ENCODE peak calls at places on chromosomes 4 and X, in five cellular contexts. Y is H1, M is IMR-90, N is body of pancreas, T is heart left ventricle. K is an unnamed sample.

GRCh38 chr4:108683479-108683878 is 33.1 kb downstream of the OSTC start:
- DNase-seq in Y (no peak), M (peak; percentile 41), N (peak; percentile 7), T (no peak), K (no peak)

GRCh38 chr4:141524116-141524515 is 112.3 kb upstream of the IL15 start:
- DNase-seq in Y (no peak), M (peak; percentile 52), N (no peak), T (no peak), K (no peak)

GRCh38 chr4:1767058-1767769 is 25.9 kb upstream of the FGFR3 start:
- DNase-seq in Y (no peak), M (peak; percentile 2), N (no peak), T (no peak), K (no peak)

GRCh38 chr4:124097447-124097846 is 615.1 kb downstream of the ANKRD50 start:
- DNase-seq in Y (no peak), M (no peak), N (no peak), T (no peak), K (no peak)

GRCh38 chr4:52051615-52052474 is 741 bp downstream of the SPATA18 start:
- DNase-seq in Y (peak; percentile 85), M (peak; percentile 89), N (peak; percentile 69), T (peak; percentile 76), K (peak; percentile 40)

GRCh38 chrX:40719218-40719617 is 16.1 kb downstream of the MED14 start:
- DNase-seq in Y (no peak), M (peak; percentile 89), N (no peak), T (no peak), K (no peak)

GRCh38 chrX:20042221-20042620 is 51.4 kb upstream of the BCLAF3 start:
- DNase-seq in Y (no peak), M (no peak), N (no peak), T (no peak), K (no peak)

GRCh38 chrX:49166914-49167739 is 4.6 kb downstream of the MAGIX start:
- DNase-seq in Y (no peak), M (peak; percentile 73), N (peak; percentile 57), T (peak; percentile 80), K (peak; percentile 60)

GRCh38 chrX:129115104-129115503 is 408.2 kb downstream of the SMARCA1 start:
- DNase-seq in Y (no peak), M (peak; percentile 8), N (peak; percentile 2), T (no peak), K (no peak)

GRCh38 chrX:129347291-129347690 is 176.0 kb downstream of the SMARCA1 start:
- DNase-seq in Y (peak; percentile 39), M (no peak), N (no peak), T (no peak), K (no peak)

GRCh38 chr4:110970642-110971041 is 347.8 kb upstream of the PITX2 start:
- DNase-seq in Y (peak; percentile 49), M (peak; percentile 45), N (peak; percentile 30), T (no peak), K (no peak)

GRCh38 chrX:40420899-40421729 is 159.7 kb upstream of the ATP6AP2 start:
- DNase-seq in Y (no peak), M (no peak), N (no peak), T (peak; percentile 29), K (no peak)

GRCh38 chr4:39976945-39977488 is 694 bp downstream of the PDS5A start:
- DNase-seq in Y (no peak), M (no peak), N (peak; percentile 32), T (no peak), K (peak; percentile 59)

GRCh38 chr4:7842384-7843279 is 97.0 kb downstream of the AFAP1 start:
- DNase-seq in Y (no peak), M (peak; percentile 99), N (peak; percentile 33), T (peak; percentile 63), K (peak; percentile 71)

GRCh38 chr4:112514079-112514448 is 1.9 kb downstream of the NEUROG2 start:
- DNase-seq in Y (no peak), M (no peak), N (no peak), T (no peak), K (no peak)

DNA sequence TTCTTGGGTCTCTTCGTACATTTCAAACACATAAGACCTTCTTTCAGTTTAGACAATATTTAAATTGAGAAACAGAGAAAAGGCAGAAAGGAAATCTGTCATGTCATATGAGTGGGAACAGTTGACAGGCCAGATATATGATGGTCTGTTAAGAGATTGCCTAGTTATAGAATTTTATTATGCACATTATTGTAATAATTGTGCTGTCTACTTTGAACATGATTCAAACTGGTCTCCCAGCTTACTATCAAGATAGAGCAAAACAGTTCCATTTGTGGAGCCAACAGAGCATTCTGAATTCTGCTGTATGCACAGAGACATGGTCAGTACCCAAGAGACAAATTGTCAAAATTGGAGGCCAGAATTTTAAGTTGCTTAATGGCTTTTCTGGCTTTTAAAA is 139.4 kb downstream of the FBXO8 start:
- DNase-seq in Y (no peak), M (no peak), N (no peak), T (no peak), K (no peak)
- H3K4me3 ChIP-seq in Y (no peak overlapping the region), M (no peak overlapping the region), N (no peak overlapping the region), T (no peak overlapping the region), K (no peak overlapping the region)

GRCh38 chr4:83284161-83285021 is at the start of gene COQ2:
- DNase-seq in Y (peak; percentile 79), M (peak; percentile 92), N (peak; percentile 96), T (peak; percentile 96), K (peak; percentile 96)
- TF ChIP-seq POLR2A in Y (peak; percentile 91), M (peak; percentile 84), N (peak; percentile 55), T (no peak), K (peak; percentile 75)

GRCh38 chrX:33721927-33722326 is 410.2 kb downstream of the FAM47A start:
- DNase-seq in Y (no peak), M (no peak), N (no peak), T (no peak), K (no peak)

GRCh38 chrX:33726281-33727160 is 405.6 kb downstream of the FAM47A start:
- DNase-seq in Y (no peak), M (no peak), N (no peak), T (no peak), K (no peak)

GRCh38 chrX:33725556-33726232 is 406.4 kb downstream of the FAM47A start:
- DNase-seq in Y (no peak), M (no peak), N (peak; percentile 38), T (no peak), K (peak; percentile 25)
- H3K4me3 ChIP-seq in Y (peak overlapping the region; percentile 69), M (no peak overlapping the region), N (no peak overlapping the region), T (peak overlapping the region; percentile 29), K (peak overlapping the region; percentile 34)

GRCh38 chrX:12951590-12951965 is 23.3 kb upstream of the TMSB4X start:
- DNase-seq in Y (no peak), M (no peak), N (no peak), T (no peak), K (no peak)

GRCh38 chrX:12948495-12948894 is 26.4 kb upstream of the TMSB4X start:
- DNase-seq in Y (no peak), M (no peak), N (no peak), T (no peak), K (no peak)

GRCh38 chrX:12950851-12951589 is 23.9 kb upstream of the TMSB4X start:
- DNase-seq in Y (no peak), M (no peak), N (no peak), T (peak; percentile 43), K (no peak)

GRCh38 chrX:12949205-12949926 is 25.5 kb upstream of the TMSB4X start:
- DNase-seq in Y (no peak), M (peak; percentile 41), N (no peak), T (no peak), K (no peak)

GRCh38 chrX:12949927-12950656 is 24.8 kb upstream of the TMSB4X start:
- DNase-seq in Y (no peak), M (peak; percentile 92), N (peak; percentile 84), T (peak; percentile 80), K (peak; percentile 74)
- TF ChIP-seq POLR2A in Y (no peak), M (peak; percentile 73), N (no peak), T (no peak), K (no peak)

DNA sequence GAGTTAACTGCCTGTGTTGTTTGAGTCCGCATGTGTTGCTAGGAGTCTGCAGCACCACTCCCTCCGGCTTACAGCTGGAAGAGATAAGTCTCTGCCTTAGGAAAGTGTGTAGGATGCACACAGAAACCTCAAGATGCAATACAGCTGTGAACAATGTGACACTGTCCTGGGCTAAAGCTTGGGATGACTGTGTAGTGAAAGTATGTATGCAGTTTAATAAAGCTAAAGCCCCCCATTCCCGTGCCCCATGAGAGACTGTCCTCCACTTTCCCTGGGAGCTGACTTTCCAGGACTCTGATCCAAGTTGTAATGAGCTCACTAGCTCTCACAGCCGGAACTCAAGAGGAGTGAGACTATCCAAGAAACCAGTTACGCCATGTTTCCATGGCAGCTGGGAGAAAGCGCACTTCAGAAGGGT is 156.6 kb upstream of the FTHL17 start:
- DNase-seq in Y (no peak), M (peak; percentile 85), N (peak; percentile 43), T (peak; percentile 40), K (peak; percentile 55)
- H3K4me3 ChIP-seq in Y (no peak overlapping the region), M (no peak overlapping the region), N (no peak overlapping the region), T (no peak overlapping the region), K (no peak overlapping the region)